ENCODE peak calls at places on chromosomes 2 and 18, in nine cellular contexts. M is Calu3; J is NCI-H748 treated with DMSO at 0.1 percent for 48 hours; Q is stimulated activated CD8-positive, alpha-beta memory T cell treated with anti-CD3 and anti-CD28 coated beads, Interleukin-12 subunit alpha, Interleukin-12 subunit beta, amount 100 ng/mL, for 1 hour; Y is hypothalamus; O is A673; U is SHP77; V is CD8-positive, alpha-beta T cell; A is C1 segment of cervical spinal cord. F is an unnamed sample.

GRCh38 chr2:113978524-113979171 is 88.8 kb downstream of the ACTR3 start:
- DNase-seq in Q (no peak), A (no peak), O (no peak), M (no peak), V (no peak), J (no peak), U (no peak), Y (no peak), F (no peak)

GRCh38 chr2:4499316-4499715 is 795.9 kb downstream of the DCDC2C start:
- DNase-seq in O (no peak), V (no peak), M (no peak), A (no peak), Q (no peak), J (no peak), U (no peak), Y (no peak), F (no peak)

GRCh38 chr18:58635891-58636290 is 7.0 kb upstream of the ALPK2 start:
- DNase-seq in Y (no peak), A (no peak), U (no peak), J (no peak), Q (no peak), M (no peak), O (no peak), V (no peak), F (no peak)

GRCh38 chr2:99198103-99198841 is 17.3 kb downstream of the MRPL30 start:
- DNase-seq in V (no peak), M (peak), A (no peak), O (no peak), Q (no peak), U (no peak), Y (no peak), J (no peak), F (peak)

GRCh38 chr2:173184031-173185004 is 108.7 kb downstream of the MAP3K20 start:
- DNase-seq in A (no peak), V (no peak), U (no peak), Y (no peak), O (peak), J (no peak), Q (no peak), M (no peak), F (no peak)

GRCh38 chr2:116467243-116467642 is 1347.2 kb upstream of the DDX18 start:
- DNase-seq in Y (no peak), A (no peak), Q (no peak), V (no peak), U (no peak), J (no peak), O (no peak), M (no peak), F (peak)

GRCh38 chr2:12070581-12070980 is 324.1 kb downstream of the LPIN1 start:
- DNase-seq in V (no peak), J (no peak), O (no peak), Y (no peak), A (no peak), Q (no peak), M (no peak), U (no peak), F (no peak)

GRCh38 chr2:194672994-194673393 is 984.0 kb upstream of the SLC39A10 start:
- DNase-seq in A (no peak), U (no peak), V (no peak), O (no peak), Q (no peak), Y (no peak), J (no peak), M (no peak), F (no peak)

GRCh38 chr2:70785137-70785911 is 5.1 kb downstream of the FIGLA start:
- DNase-seq in Q (no peak), J (peak), O (peak), A (no peak), Y (peak), M (peak), U (peak), V (no peak), F (peak)

GRCh38 chr2:13533524-13533922 is 816.8 kb downstream of the TRIB2 start:
- DNase-seq in A (no peak), M (peak), V (no peak), Y (no peak), U (no peak), O (no peak), Q (no peak), J (no peak), F (no peak)

GRCh38 chr2:144152817-144153271 is 367.1 kb downstream of the ZEB2 start:
- DNase-seq in Q (no peak), U (no peak), Y (no peak), A (no peak), J (no peak), V (no peak), O (peak), M (no peak), F (no peak)

GRCh38 chr2:20350105-20350712 is 435 bp downstream of the PUM2 start:
- DNase-seq in U (peak), M (peak), Y (peak), J (no peak), Q (no peak), V (peak), O (peak), A (peak), F (peak)

GRCh38 chr2:152396051-152396511 is 61.1 kb downstream of the FMNL2 start:
- DNase-seq in J (no peak), O (peak), U (no peak), Q (no peak), M (no peak), A (no peak), V (no peak), Y (no peak), F (no peak)

GRCh38 chr2:139992078-139992477 is 1211.9 kb upstream of the NXPH2 start:
- DNase-seq in Y (no peak), U (no peak), M (no peak), Q (no peak), A (no peak), V (no peak), O (no peak), J (no peak), F (no peak)

GRCh38 chr2:206160124-206160806 is 570 bp downstream of the EEF1B2 start:
- DNase-seq in Q (no peak), V (no peak), O (peak), U (peak), M (peak), A (no peak), Y (no peak), J (no peak), F (no peak)

GRCh38 chr2:165274698-165275097 is 35.5 kb downstream of the SCN2A start:
- DNase-seq in M (no peak), J (no peak), A (no peak), O (no peak), Q (no peak), V (no peak), Y (peak), U (no peak), F (no peak)

GRCh38 chr2:217231212-217231611 is 371.3 kb upstream of the TNP1 start:
- DNase-seq in U (no peak), O (no peak), V (no peak), M (no peak), J (no peak), Y (no peak), Q (no peak), A (no peak), F (no peak)

GRCh38 chr2:206031950-206032567 is 53.9 kb downstream of the INO80D start:
- DNase-seq in J (no peak), U (no peak), O (no peak), V (no peak), M (peak), Y (no peak), A (no peak), Q (no peak), F (no peak)

GRCh38 chr2:221156335-221156734 is 415.8 kb downstream of the EPHA4 start:
- DNase-seq in U (peak), Q (no peak), Y (no peak), O (peak), J (peak), V (no peak), A (no peak), M (no peak), F (no peak)

GRCh38 chr2:207635468-207636200 is 10.4 kb upstream of the METTL21A start:
- DNase-seq in O (no peak), M (no peak), Q (no peak), J (no peak), U (no peak), Y (no peak), A (no peak), V (no peak), F (no peak)

GRCh38 chr2:206361407-206362045 is 81.8 kb upstream of the ADAM23 start:
- DNase-seq in J (no peak), Y (no peak), M (no peak), Q (no peak), U (no peak), A (no peak), O (no peak), V (no peak), F (no peak)

GRCh38 chr2:72181616-72182015 is 34.0 kb upstream of the CYP26B1 start:
- DNase-seq in Y (no peak), V (no peak), O (no peak), M (no peak), A (no peak), Q (no peak), U (no peak), J (no peak), F (no peak)

GRCh38 chr18:9706081-9706935 is 1.8 kb upstream of the RAB31 start:
- DNase-seq in J (no peak), U (no peak), Q (no peak), Y (no peak), V (no peak), O (no peak), A (no peak), M (no peak), F (no peak)

GRCh38 chr2:161238264-161238558 is 70.0 kb upstream of the PSMD14 start:
- DNase-seq in J (no peak), U (no peak), M (no peak), A (no peak), V (no peak), Y (no peak), Q (no peak), O (no peak), F (no peak)

GRCh38 chr2:221468288-221468687 is 103.8 kb downstream of the EPHA4 start:
- DNase-seq in O (no peak), A (no peak), J (no peak), V (no peak), Y (no peak), M (no peak), U (no peak), Q (no peak), F (no peak)

GRCh38 chr2:59926706-59927105 is 626.7 kb downstream of the BCL11A start:
- DNase-seq in A (no peak), Q (no peak), M (no peak), U (no peak), O (no peak), V (no peak), J (no peak), Y (no peak), F (no peak)

GRCh38 chr2:233919938-233920337 is 2.8 kb downstream of the TRPM8 start:
- DNase-seq in J (no peak), Y (no peak), Q (no peak), M (no peak), A (no peak), U (no peak), V (no peak), O (peak), F (no peak)

GRCh38 chr2:180033993-180034894 is 27.1 kb upstream of the CWC22 start:
- DNase-seq in Q (no peak), U (peak), M (peak), V (no peak), A (no peak), O (peak), Y (no peak), J (peak), F (peak)

GRCh38 chr2:188766086-188766856 is 207.9 kb upstream of the COL3A1 start:
- DNase-seq in J (no peak), Q (no peak), O (no peak), A (no peak), V (no peak), U (no peak), Y (no peak), M (no peak), F (no peak)

GRCh38 chr2:168203762-168204693 is 43.4 kb downstream of the STK39 start:
- DNase-seq in O (no peak), U (no peak), Q (no peak), J (no peak), Y (no peak), M (peak), V (no peak), A (no peak), F (no peak)

GRCh38 chr2:70978388-70979357 is at the start of gene ANKRD53:
- DNase-seq in O (no peak), M (peak), U (peak), A (no peak), Q (no peak), J (peak), V (no peak), Y (peak), F (peak)

GRCh38 chr2:235541838-235542549 is 48.2 kb downstream of the AGAP1 start:
- DNase-seq in O (no peak), J (no peak), A (no peak), Q (no peak), U (no peak), M (no peak), V (no peak), Y (no peak), F (peak)

GRCh38 chr2:19873014-19873413 is 28.8 kb downstream of the TTC32 start:
- DNase-seq in M (no peak), U (no peak), A (no peak), V (no peak), Y (no peak), Q (no peak), J (no peak), O (no peak), F (no peak)

GRCh38 chr18:54558609-54559585 is 32.1 kb upstream of the DYNAP start:
- DNase-seq in Y (no peak), M (peak), J (no peak), A (no peak), V (no peak), O (peak), Q (no peak), U (no peak), F (no peak)

GRCh38 chr2:235492850-235493344 is 946 bp upstream of the AGAP1 start:
- DNase-seq in A (no peak), U (no peak), J (no peak), Q (no peak), Y (no peak), M (no peak), V (no peak), O (no peak), F (no peak)

GRCh38 chr2:46248171-46248570 is 49.0 kb upstream of the EPAS1 start:
- DNase-seq in M (no peak), Q (no peak), J (no peak), V (no peak), O (no peak), Y (no peak), U (no peak), A (no peak), F (peak)

GRCh38 chr2:33104726-33105125 is 158.0 kb downstream of the LTBP1 start:
- DNase-seq in M (no peak), J (no peak), A (no peak), V (no peak), Y (no peak), Q (no peak), U (no peak), O (no peak), F (no peak)